ENCODE peak calls at places on chromosome 11, in six cellular contexts. F is CD8-positive, alpha-beta T cell; T is heart right ventricle; S is sigmoid colon; C is colonic mucosa; W is heart left ventricle. R is an unnamed sample.
A peak's percentile ranks its signal among the peaks of the same experiment; 100 is the strongest.

GRCh38 chr11:37104380-37104779 is 506.3 kb upstream of the RAG2 start:
- DNase-seq in F (no peak), T (no peak), S (no peak), C (no peak), W (no peak), R (peak; percentile 23)

GRCh38 chr11:2584812-2585565 is 114.8 kb downstream of the KCNQ1OT1 start:
- DNase-seq in F (no peak), T (no peak), S (peak; percentile 55), C (no peak), W (peak; percentile 5), R (peak; percentile 53)

GRCh38 chr11:12242071-12242672 is 131.8 kb downstream of the MICAL2 start:
- DNase-seq in F (peak; percentile 54), T (no peak), S (no peak), C (no peak), W (no peak), R (no peak)

GRCh38 chr11:70742553-70743291 is 344.4 kb downstream of the CTTN start:
- DNase-seq in F (no peak), T (no peak), S (no peak), C (no peak), W (no peak), R (no peak)

GRCh38 chr11:8168485-8169257 is at the start of gene RIC3:
- DNase-seq in F (peak; percentile 75), T (peak; percentile 16), S (peak; percentile 69), C (no peak), W (peak; percentile 32), R (peak; percentile 91)

GRCh38 chr11:102177974-102178631 is 67.9 kb downstream of the YAP1 start:
- DNase-seq in F (no peak), T (no peak), S (no peak), C (no peak), W (no peak), R (no peak)

GRCh38 chr11:78759067-78759466 is 184.4 kb upstream of the NARS2 start:
- DNase-seq in F (no peak), T (no peak), S (no peak), C (no peak), W (no peak), R (no peak)

GRCh38 chr11:23727821-23728220 is 769.0 kb upstream of the LUZP2 start:
- DNase-seq in F (no peak), T (no peak), S (no peak), C (no peak), W (no peak), R (no peak)

GRCh38 chr11:61057615-61058014 is 44.7 kb upstream of the CD5 start:
- DNase-seq in F (no peak), T (no peak), S (peak; percentile 20), C (no peak), W (no peak), R (peak; percentile 10)

GRCh38 chr11:104594228-104594958 is 303.9 kb downstream of the CASP12 start:
- DNase-seq in F (no peak), T (no peak), S (no peak), C (no peak), W (no peak), R (no peak)

DNA sequence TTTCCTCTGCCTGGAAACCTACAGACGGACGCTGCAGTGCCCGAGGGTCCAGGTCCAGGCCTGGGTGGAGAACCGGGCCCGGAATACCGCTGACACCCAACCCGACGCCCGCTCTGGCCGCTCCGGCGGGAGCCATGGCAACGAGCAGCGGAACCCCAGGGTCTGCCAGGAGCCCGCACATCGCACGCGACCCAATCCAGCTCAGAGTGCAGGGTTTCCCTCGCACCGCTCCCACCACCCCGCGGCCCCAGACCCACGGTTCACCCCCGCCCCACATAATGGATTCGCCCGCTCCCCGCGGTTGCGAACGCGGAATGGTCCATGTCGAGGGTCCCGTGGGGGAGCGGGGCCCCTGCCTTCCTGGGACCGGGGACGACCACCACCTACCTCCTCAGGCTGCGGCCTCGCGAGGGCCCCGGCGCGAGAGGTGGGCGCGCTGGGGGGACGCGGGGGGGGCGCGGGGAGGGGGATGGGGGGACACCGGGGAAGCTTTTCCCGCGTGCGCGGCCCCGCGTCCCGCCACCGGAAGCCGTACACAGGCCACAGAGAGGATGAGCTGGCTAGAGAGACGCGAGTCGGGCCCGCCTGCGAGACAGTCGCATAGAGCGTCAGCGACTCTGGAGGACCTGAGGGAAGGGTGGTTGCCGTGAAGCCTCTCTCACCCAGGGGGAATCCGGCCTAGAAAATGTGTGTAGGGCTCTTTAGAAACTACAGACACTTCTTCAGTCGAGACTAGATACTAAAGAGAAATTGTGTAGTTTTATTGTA is at the start of gene SSRP1:
- DNase-seq in F (peak; percentile 90), T (peak; percentile 91), S (peak; percentile 95), C (peak; percentile 88), W (peak; percentile 89), R (peak; percentile 93)
- TF ChIP-seq CTCF in F (no peak), T (no peak), S (no peak), C (no peak), W (no peak), R (no peak)

DNA sequence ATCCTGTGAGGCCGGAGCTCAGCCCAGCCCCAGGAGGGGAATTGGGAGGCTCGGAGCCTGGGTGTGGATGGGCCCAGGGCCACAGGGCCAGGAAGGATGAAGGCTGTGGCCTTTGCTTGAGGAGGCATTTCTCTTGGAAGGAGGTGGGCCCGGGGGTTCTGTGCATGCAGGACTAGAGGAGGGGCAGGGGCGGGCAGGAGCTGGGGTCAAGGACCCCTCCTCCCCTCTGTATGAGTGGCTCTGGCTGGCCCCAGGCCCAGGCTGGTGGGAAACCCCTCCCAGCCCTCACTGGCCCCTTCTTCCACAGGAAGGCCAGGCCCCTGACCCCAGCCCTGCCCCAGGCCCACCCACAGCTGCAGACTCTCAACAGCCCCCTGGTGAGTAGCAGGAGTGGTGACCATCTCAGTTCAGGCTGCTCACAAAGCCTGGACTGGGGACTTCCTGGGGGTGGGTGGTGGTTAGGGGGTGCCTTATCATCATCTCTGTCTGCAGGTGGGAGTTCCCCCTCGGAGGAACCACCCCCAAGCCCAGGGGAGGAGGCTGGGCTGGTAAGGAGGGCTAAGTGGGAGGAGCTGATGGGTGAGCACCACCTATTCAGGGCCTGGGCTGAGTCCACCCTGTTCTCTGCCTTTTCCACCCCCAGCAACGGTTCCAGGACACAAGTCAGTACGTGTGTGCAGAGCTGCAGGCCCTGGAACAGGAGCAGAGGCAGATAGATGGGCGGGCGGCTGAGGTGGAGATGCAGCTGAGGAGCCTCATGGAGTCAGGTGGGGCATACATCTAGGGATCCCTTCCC is 6.0 kb downstream of the KCNK7 start:
- DNase-seq in F (no peak), T (no peak), S (peak; percentile 66), C (no peak), W (no peak), R (no peak)
- H3K4me1 ChIP-seq in F (peaks cover 13% of the 10 kb centered on the region), T (peaks cover 49% of the 10 kb centered on the region), S (peaks cover 73% of the 10 kb centered on the region), C (no peaks in the 10 kb centered on the region), W (peaks cover 26% of the 10 kb centered on the region), R (peaks cover 31% of the 10 kb centered on the region)

GRCh38 chr11:81449588-81450155 is 1284.0 kb downstream of the FAM181B start:
- DNase-seq in F (no peak), T (no peak), S (no peak), C (no peak), W (no peak), R (no peak)

DNA sequence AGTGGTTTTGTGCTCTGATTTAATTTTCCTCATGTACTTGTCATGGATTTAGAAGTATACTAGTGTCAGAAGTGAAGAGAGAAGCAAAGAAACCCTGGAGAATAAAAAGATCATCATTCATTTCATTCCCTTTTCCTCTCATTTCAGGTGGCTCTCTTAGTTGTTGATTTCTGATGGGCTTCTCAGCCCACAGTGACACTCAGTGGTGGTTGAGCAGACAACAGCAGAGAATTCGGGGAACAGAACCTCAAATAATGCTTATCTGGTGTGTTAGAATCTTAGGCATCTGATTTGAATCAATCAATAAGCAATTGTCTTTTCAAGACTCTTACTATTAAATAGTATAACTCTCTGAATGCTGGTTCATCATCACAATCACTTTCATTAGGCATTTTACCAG is 1289.4 kb downstream of the FAM181B start:
- DNase-seq in F (no peak), T (no peak), S (no peak), C (no peak), W (no peak), R (no peak)
- TF ChIP-seq CTCF in F (no peak), T (no peak), S (no peak), C (no peak), W (no peak), R (no peak)

GRCh38 chr11:4804280-4804679 is at the start of gene OR52R1:
- DNase-seq in F (no peak), T (no peak), S (no peak), C (no peak), W (no peak), R (no peak)
- H3K4me1 ChIP-seq in F (no peaks in the 10 kb centered on the region), T (no peaks in the 10 kb centered on the region), S (no peaks in the 10 kb centered on the region), C (no peaks in the 10 kb centered on the region), W (no peaks in the 10 kb centered on the region), R (no peaks in the 10 kb centered on the region)

DNA sequence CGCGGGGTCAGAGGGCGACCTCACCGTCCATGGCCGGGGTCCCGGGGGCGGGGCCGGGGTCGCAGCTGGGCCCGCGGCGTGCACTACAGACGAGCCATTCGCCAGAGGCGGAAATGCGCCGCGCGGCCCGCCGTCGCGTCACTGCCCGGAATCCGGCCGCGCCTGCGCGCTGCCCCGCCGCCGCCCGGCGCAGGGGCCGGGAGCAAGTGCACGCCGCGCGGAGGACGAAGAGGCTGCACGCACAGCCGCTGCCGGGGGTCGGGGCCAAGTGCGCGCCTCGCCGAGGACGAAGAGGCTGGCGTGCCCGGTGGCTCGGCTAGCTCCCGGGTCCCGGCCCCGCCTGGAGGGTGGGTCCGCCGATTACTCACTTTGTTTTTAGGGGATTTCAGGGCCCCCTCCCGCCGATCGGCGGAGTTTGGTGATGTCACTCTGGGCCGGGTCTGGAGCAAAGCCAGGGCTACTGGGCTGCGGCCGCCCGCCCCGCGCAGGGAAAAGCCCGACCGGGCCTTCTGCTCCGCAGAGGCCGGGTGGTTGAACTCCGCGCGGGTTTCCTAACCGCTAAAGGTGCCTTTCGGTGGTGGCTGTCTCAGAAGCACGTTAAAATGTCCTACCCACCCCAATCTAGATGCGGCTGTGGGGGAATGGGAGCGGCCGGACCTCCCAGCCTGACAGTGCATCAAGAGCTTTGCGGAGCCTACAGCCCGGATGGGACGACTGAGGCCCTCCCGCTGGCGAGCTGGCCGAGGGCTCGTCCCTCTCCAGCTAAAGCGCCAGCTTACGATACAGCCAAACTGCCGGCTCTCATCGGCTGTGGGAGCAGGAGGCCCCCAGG is at the start of gene RELA:
- DNase-seq in F (peak; percentile 94), T (peak; percentile 97), S (peak; percentile 98), C (peak; percentile 95), W (peak; percentile 97), R (peak; percentile 89)
- TF ChIP-seq CTCF in F (no peak), T (no peak), S (no peak), C (no peak), W (no peak), R (peak; percentile 59)

GRCh38 chr11:1482581-1483444 is 3.8 kb downstream of the MOB2 start:
- DNase-seq in F (no peak), T (no peak), S (peak; percentile 75), C (no peak), W (no peak), R (peak; percentile 79)
- H3K4me1 ChIP-seq in F (peaks cover 23% of the 10 kb centered on the region), T (peaks cover 58% of the 10 kb centered on the region), S (peaks cover 89% of the 10 kb centered on the region), C (peaks cover 18% of the 10 kb centered on the region), W (peaks cover 41% of the 10 kb centered on the region), R (peaks cover 69% of the 10 kb centered on the region)

GRCh38 chr11:114774599-114775365 is 96.5 kb downstream of the NXPE2 start:
- DNase-seq in F (no peak), T (peak; percentile 46), S (no peak), C (peak; percentile 56), W (peak; percentile 21), R (no peak)
- TF ChIP-seq CTCF in F (no peak), T (peak; percentile 53), S (no peak), C (peak; percentile 58), W (peak; percentile 52), R (peak; percentile 65)

R was measured in upper lobe of left lung.